ENCODE peak calls at places on chromosomes 4 and X, in six cellular contexts. One of them, this sample, is unnamed. For H3K4me1 and H3K27me3, the result is how much of the 10 kb centered on the place peaks cover.

GRCh38 chrX:38882894-38883620 is 81.8 kb downstream of the MID1IP1 start:
- DNase-seq in tibial nerve: no peak
- DNase-seq in heart left ventricle: no peak
- DNase-seq in sigmoid colon: no peak
- DNase-seq in IMR-90: peak
- DNase-seq in mesenchymal stem cell: peak
- DNase-seq in this sample: peak

GRCh38 chrX:71586929-71587328 is 8.7 kb downstream of the GCNA start:
- DNase-seq in tibial nerve: no peak
- DNase-seq in heart left ventricle: no peak
- DNase-seq in sigmoid colon: no peak
- DNase-seq in IMR-90: no peak
- DNase-seq in mesenchymal stem cell: no peak
- DNase-seq in this sample: no peak

GRCh38 chrX:133749370-133749769 is 236.0 kb downstream of the GPC3 start:
- DNase-seq in tibial nerve: no peak
- DNase-seq in heart left ventricle: no peak
- DNase-seq in sigmoid colon: no peak
- DNase-seq in IMR-90: no peak
- DNase-seq in mesenchymal stem cell: no peak
- DNase-seq in this sample: no peak

GRCh38 chr4:82560853-82561744 is 689 bp downstream of the TMEM150C start:
- DNase-seq in tibial nerve: no peak
- DNase-seq in heart left ventricle: no peak
- DNase-seq in sigmoid colon: no peak
- DNase-seq in IMR-90: no peak
- DNase-seq in mesenchymal stem cell: no peak
- DNase-seq in this sample: no peak

GRCh38 chrX:78517124-78517523 is 142.0 kb downstream of the RTL3 start:
- DNase-seq in tibial nerve: no peak
- DNase-seq in heart left ventricle: no peak
- DNase-seq in sigmoid colon: no peak
- DNase-seq in IMR-90: no peak
- DNase-seq in mesenchymal stem cell: no peak
- DNase-seq in this sample: no peak

GRCh38 chrX:47637546-47638195 is 7.9 kb upstream of the CFP start:
- DNase-seq in tibial nerve: no peak
- DNase-seq in heart left ventricle: peak
- DNase-seq in sigmoid colon: no peak
- DNase-seq in IMR-90: no peak
- DNase-seq in mesenchymal stem cell: no peak
- DNase-seq in this sample: no peak

GRCh38 chr4:42816864-42817263 is 75.6 kb upstream of the GRXCR1 start:
- DNase-seq in tibial nerve: no peak
- DNase-seq in heart left ventricle: no peak
- DNase-seq in sigmoid colon: no peak
- DNase-seq in IMR-90: no peak
- DNase-seq in mesenchymal stem cell: no peak
- DNase-seq in this sample: no peak

GRCh38 chr4:167238226-167238625 is 3.9 kb upstream of the SPOCK3 start:
- DNase-seq in tibial nerve: no peak
- DNase-seq in heart left ventricle: no peak
- DNase-seq in sigmoid colon: no peak
- DNase-seq in IMR-90: no peak
- DNase-seq in mesenchymal stem cell: no peak
- DNase-seq in this sample: no peak

GRCh38 chrX:153967536-153968214 is 3.9 kb downstream of the HCFC1 start:
- DNase-seq in tibial nerve: no peak
- DNase-seq in heart left ventricle: no peak
- DNase-seq in sigmoid colon: no peak
- DNase-seq in IMR-90: no peak
- DNase-seq in mesenchymal stem cell: no peak
- DNase-seq in this sample: no peak

GRCh38 chr4:98092833-98093439 is 50.3 kb downstream of the STPG2 start:
- DNase-seq in tibial nerve: no peak
- DNase-seq in heart left ventricle: no peak
- DNase-seq in sigmoid colon: no peak
- DNase-seq in IMR-90: peak
- DNase-seq in mesenchymal stem cell: peak
- DNase-seq in this sample: peak

GRCh38 chr4:122665148-122665547 is 44.3 kb upstream of the IL21 start:
- DNase-seq in tibial nerve: no peak
- DNase-seq in heart left ventricle: no peak
- DNase-seq in sigmoid colon: no peak
- DNase-seq in IMR-90: no peak
- DNase-seq in mesenchymal stem cell: peak
- DNase-seq in this sample: peak

GRCh38 chr4:121998024-121998423 is 46.2 kb upstream of the TRPC3 start:
- DNase-seq in tibial nerve: no peak
- DNase-seq in heart left ventricle: no peak
- DNase-seq in sigmoid colon: no peak
- DNase-seq in IMR-90: no peak
- DNase-seq in mesenchymal stem cell: no peak
- DNase-seq in this sample: no peak

GRCh38 chr4:80367737-80368136 is 32.2 kb downstream of the CFAP299 start:
- DNase-seq in tibial nerve: no peak
- DNase-seq in heart left ventricle: no peak
- DNase-seq in sigmoid colon: no peak
- DNase-seq in IMR-90: peak
- DNase-seq in mesenchymal stem cell: no peak
- DNase-seq in this sample: no peak

GRCh38 chrX:118355225-118355920 is 9.5 kb downstream of the WDR44 start:
- DNase-seq in tibial nerve: no peak
- DNase-seq in heart left ventricle: no peak
- DNase-seq in sigmoid colon: no peak
- DNase-seq in IMR-90: no peak
- DNase-seq in mesenchymal stem cell: no peak
- DNase-seq in this sample: no peak
- H3K4me1 ChIP-seq in tibial nerve: under half
- H3K4me1 ChIP-seq in heart left ventricle: under half
- H3K4me1 ChIP-seq in sigmoid colon: under half
- H3K4me1 ChIP-seq in IMR-90: under half
- H3K4me1 ChIP-seq in mesenchymal stem cell: under half
- H3K4me1 ChIP-seq in this sample: under half

GRCh38 chr4:105166066-105166465 is 19.4 kb downstream of the TET2 start:
- DNase-seq in tibial nerve: no peak
- DNase-seq in heart left ventricle: no peak
- DNase-seq in sigmoid colon: no peak
- DNase-seq in IMR-90: no peak
- DNase-seq in mesenchymal stem cell: no peak
- DNase-seq in this sample: no peak
- H3K27me3 ChIP-seq in tibial nerve: under half
- H3K27me3 ChIP-seq in heart left ventricle: under half
- H3K27me3 ChIP-seq in sigmoid colon: under half
- H3K27me3 ChIP-seq in IMR-90: under half
- H3K27me3 ChIP-seq in mesenchymal stem cell: under half
- H3K27me3 ChIP-seq in this sample: under half

GRCh38 chrX:150692837-150693781 is at the start of gene MTMR1:
- DNase-seq in tibial nerve: no peak
- DNase-seq in heart left ventricle: peak
- DNase-seq in sigmoid colon: peak
- DNase-seq in IMR-90: no peak
- DNase-seq in mesenchymal stem cell: no peak
- DNase-seq in this sample: peak
- H3K4me1 ChIP-seq in tibial nerve: under half
- H3K4me1 ChIP-seq in heart left ventricle: under half
- H3K4me1 ChIP-seq in sigmoid colon: under half
- H3K4me1 ChIP-seq in IMR-90: under half
- H3K4me1 ChIP-seq in mesenchymal stem cell: under half
- H3K4me1 ChIP-seq in this sample: under half

GRCh38 chr4:146278986-146279385 is 64.6 kb downstream of the REELD1 start:
- DNase-seq in tibial nerve: no peak
- DNase-seq in heart left ventricle: no peak
- DNase-seq in sigmoid colon: no peak
- DNase-seq in IMR-90: no peak
- DNase-seq in mesenchymal stem cell: peak
- DNase-seq in this sample: no peak

GRCh38 chr4:146288188-146288587 is 73.8 kb downstream of the REELD1 start:
- DNase-seq in tibial nerve: no peak
- DNase-seq in heart left ventricle: no peak
- DNase-seq in sigmoid colon: no peak
- DNase-seq in IMR-90: no peak
- DNase-seq in mesenchymal stem cell: no peak
- DNase-seq in this sample: no peak

GRCh38 chr4:146283758-146284651 is 69.7 kb downstream of the REELD1 start:
- DNase-seq in tibial nerve: no peak
- DNase-seq in heart left ventricle: no peak
- DNase-seq in sigmoid colon: no peak
- DNase-seq in IMR-90: no peak
- DNase-seq in mesenchymal stem cell: no peak
- DNase-seq in this sample: no peak

DNA sequence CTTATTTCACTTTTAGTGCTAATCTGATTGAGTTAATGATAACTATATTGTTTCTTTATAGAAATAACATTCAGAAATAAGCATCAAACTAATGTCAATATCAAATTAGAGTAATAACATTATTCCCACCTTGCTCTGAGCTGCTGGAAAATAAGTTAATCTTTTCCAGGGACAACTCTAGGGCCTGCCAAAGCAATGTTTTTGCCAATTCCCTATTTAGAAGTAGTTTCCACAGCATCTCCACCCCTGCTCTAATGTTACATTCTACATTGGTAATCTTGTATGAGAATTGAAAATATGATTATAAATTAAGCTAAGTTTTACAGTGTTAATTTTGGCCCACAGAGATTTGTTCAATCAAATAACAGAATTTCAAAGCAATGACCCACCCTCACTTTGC is 68.3 kb downstream of the REELD1 start:
- DNase-seq in tibial nerve: no peak
- DNase-seq in heart left ventricle: no peak
- DNase-seq in sigmoid colon: no peak
- DNase-seq in IMR-90: no peak
- DNase-seq in mesenchymal stem cell: no peak
- DNase-seq in this sample: no peak
- H3K27me3 ChIP-seq in tibial nerve: under half
- H3K27me3 ChIP-seq in heart left ventricle: under half
- H3K27me3 ChIP-seq in sigmoid colon: under half
- H3K27me3 ChIP-seq in IMR-90: under half
- H3K27me3 ChIP-seq in mesenchymal stem cell: under half
- H3K27me3 ChIP-seq in this sample: under half

DNA sequence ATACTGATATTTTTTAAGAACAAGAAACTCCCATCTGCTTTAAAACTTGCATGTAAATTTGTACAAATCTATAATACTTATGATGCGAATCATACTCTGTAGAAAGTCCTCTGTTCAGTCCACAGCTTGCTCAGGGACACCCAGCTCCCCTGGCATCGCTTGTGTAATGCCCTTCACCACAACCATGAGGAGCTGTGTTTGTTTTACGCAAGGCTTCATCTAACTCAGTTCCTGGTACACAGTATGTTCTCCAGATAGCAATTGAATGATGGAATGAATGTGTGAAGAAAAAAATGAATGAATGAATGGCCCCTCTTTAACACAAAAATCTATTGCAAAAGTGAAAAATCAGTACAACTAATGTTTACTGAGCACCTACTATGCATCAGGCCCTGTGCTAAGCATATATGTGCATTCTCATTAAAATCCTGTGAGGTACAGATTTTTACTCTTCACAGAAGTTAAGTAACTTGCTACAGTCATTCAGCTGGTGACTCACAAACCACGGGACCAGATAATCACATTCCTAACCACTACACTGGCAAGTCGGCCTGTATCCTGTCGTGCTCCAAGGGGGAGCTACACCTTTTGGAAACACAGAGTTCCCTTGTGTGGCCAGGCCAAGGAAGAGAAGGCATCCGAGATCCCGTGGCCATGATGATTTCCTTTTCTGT is 58.7 kb upstream of the KDR start:
- DNase-seq in tibial nerve: peak
- DNase-seq in heart left ventricle: no peak
- DNase-seq in sigmoid colon: no peak
- DNase-seq in IMR-90: peak
- DNase-seq in mesenchymal stem cell: peak
- DNase-seq in this sample: peak
- H3K4me1 ChIP-seq in tibial nerve: under half
- H3K4me1 ChIP-seq in heart left ventricle: under half
- H3K4me1 ChIP-seq in sigmoid colon: under half
- H3K4me1 ChIP-seq in IMR-90: under half
- H3K4me1 ChIP-seq in mesenchymal stem cell: under half
- H3K4me1 ChIP-seq in this sample: under half

DNA sequence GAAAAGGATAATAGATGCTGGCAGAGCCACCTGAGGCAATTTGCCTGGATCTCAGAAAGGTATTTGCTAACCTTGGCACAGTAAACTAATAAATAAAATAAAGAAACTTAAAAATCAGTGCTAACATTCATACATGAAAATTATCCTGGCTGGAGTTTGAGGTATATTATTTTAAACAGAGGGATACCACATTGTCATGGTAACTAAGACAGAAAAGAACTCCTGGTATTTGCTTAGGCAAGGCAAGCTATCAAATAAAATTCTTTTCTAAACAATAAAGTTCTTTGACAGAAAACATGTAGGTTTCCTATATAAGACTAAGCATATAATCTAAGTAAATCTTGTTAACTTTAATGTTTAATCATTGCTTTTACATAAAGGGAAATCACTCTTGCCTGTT is 218.8 kb downstream of the MAGEB17 start:
- DNase-seq in tibial nerve: no peak
- DNase-seq in heart left ventricle: no peak
- DNase-seq in sigmoid colon: no peak
- DNase-seq in IMR-90: peak
- DNase-seq in mesenchymal stem cell: no peak
- DNase-seq in this sample: peak
- H3K27me3 ChIP-seq in tibial nerve: under half
- H3K27me3 ChIP-seq in heart left ventricle: under half
- H3K27me3 ChIP-seq in sigmoid colon: under half
- H3K27me3 ChIP-seq in IMR-90: under half
- H3K27me3 ChIP-seq in mesenchymal stem cell: under half
- H3K27me3 ChIP-seq in this sample: under half

This sample was measured in adipocyte.